ENCODE peak calls at places on chromosomes 7 and 10, in nine cellular contexts. R, S, G, T, X, N, J, C and B are unnamed samples. For H3K36me3, the result is how much of the 10 kb centered on the place peaks cover.

GRCh38 chr7:154769527-154769926 is 233.4 kb downstream of the PAXIP1 start:
- DNase-seq in R (no peak), S (no peak), G (no peak), T (no peak), X (no peak), N (no peak), J (no peak), C (no peak), B (no peak)

GRCh38 chr7:19327011-19327410 is 181.8 kb upstream of the FERD3L start:
- DNase-seq in R (no peak), S (no peak), G (peak), T (peak), X (no peak), N (no peak), J (peak), C (peak), B (no peak)

GRCh38 chr7:155297517-155298287 is at the start of gene INSIG1:
- DNase-seq in R (peak), S (peak), G (peak), T (peak), X (peak), N (no peak), J (peak), C (peak), B (peak)

GRCh38 chr7:112874909-112875308 is 84.7 kb upstream of the TMEM168 start:
- DNase-seq in R (no peak), S (no peak), G (no peak), T (peak), X (no peak), N (no peak), J (no peak), C (peak), B (no peak)

GRCh38 chr10:11300563-11300962 is 282.9 kb downstream of the CELF2 start:
- DNase-seq in R (no peak), S (no peak), G (no peak), T (no peak), X (no peak), N (no peak), J (no peak), C (no peak), B (no peak)

GRCh38 chr10:44334621-44335184 is 50.2 kb downstream of the CXCL12 start:
- DNase-seq in R (no peak), S (no peak), G (peak), T (peak), X (no peak), N (no peak), J (peak), C (peak), B (no peak)

GRCh38 chr10:14378387-14378960 is 47.8 kb upstream of the FRMD4A start:
- DNase-seq in R (no peak), S (no peak), G (no peak), T (no peak), X (no peak), N (no peak), J (no peak), C (no peak), B (no peak)

GRCh38 chr7:120583835-120584586 is 273.9 kb downstream of the TSPAN12 start:
- DNase-seq in R (no peak), S (no peak), G (peak), T (peak), X (no peak), N (peak), J (no peak), C (peak), B (no peak)

GRCh38 chr7:676246-676971 is 50.1 kb upstream of the DNAAF5 start:
- DNase-seq in R (no peak), S (no peak), G (no peak), T (no peak), X (no peak), N (no peak), J (no peak), C (no peak), B (no peak)

GRCh38 chr10:127527891-127528290 is 21.2 kb upstream of the NPS start:
- DNase-seq in R (no peak), S (no peak), G (no peak), T (no peak), X (no peak), N (no peak), J (no peak), C (no peak), B (no peak)

GRCh38 chr7:99244942-99245341 is 27.7 kb upstream of the MYH16 start:
- DNase-seq in R (no peak), S (no peak), G (peak), T (peak), X (no peak), N (no peak), J (peak), C (peak), B (no peak)

GRCh38 chr10:71708301-71708703 is 11.3 kb downstream of the C10orf105 start:
- DNase-seq in R (no peak), S (peak), G (no peak), T (peak), X (peak), N (no peak), J (peak), C (no peak), B (peak)

GRCh38 chr10:72276421-72277339 is 3.0 kb downstream of the DDIT4 start:
- DNase-seq in R (no peak), S (no peak), G (peak), T (peak), X (no peak), N (no peak), J (peak), C (no peak), B (peak)

GRCh38 chr7:132276986-132277716 is 299.1 kb downstream of the PLXNA4 start:
- DNase-seq in R (no peak), S (no peak), G (peak), T (peak), X (no peak), N (no peak), J (no peak), C (peak), B (no peak)

GRCh38 chr10:122490268-122490667 is 28.9 kb downstream of the HTRA1 start:
- DNase-seq in R (no peak), S (no peak), G (peak), T (peak), X (no peak), N (no peak), J (peak), C (peak), B (no peak)
- H3K9ac ChIP-seq in R (no peak), S (no peak), G (no peak), T (no peak), X (no peak), N (no peak), J (peak), C (no peak), B (no peak)

GRCh38 chr7:2110586-2111396 is 122.0 kb downstream of the MAD1L1 start:
- DNase-seq in R (no peak), S (no peak), G (peak), T (peak), X (no peak), N (no peak), J (no peak), C (peak), B (peak)

GRCh38 chr7:2109936-2110585 is 122.7 kb downstream of the MAD1L1 start:
- DNase-seq in R (no peak), S (no peak), G (peak), T (peak), X (no peak), N (peak), J (peak), C (peak), B (peak)

GRCh38 chr7:2114052-2114451 is 118.7 kb downstream of the MAD1L1 start:
- DNase-seq in R (no peak), S (no peak), G (peak), T (peak), X (no peak), N (no peak), J (peak), C (peak), B (no peak)

GRCh38 chr7:2111568-2111967 is 121.2 kb downstream of the MAD1L1 start:
- DNase-seq in R (no peak), S (no peak), G (no peak), T (no peak), X (no peak), N (no peak), J (no peak), C (no peak), B (no peak)

DNA sequence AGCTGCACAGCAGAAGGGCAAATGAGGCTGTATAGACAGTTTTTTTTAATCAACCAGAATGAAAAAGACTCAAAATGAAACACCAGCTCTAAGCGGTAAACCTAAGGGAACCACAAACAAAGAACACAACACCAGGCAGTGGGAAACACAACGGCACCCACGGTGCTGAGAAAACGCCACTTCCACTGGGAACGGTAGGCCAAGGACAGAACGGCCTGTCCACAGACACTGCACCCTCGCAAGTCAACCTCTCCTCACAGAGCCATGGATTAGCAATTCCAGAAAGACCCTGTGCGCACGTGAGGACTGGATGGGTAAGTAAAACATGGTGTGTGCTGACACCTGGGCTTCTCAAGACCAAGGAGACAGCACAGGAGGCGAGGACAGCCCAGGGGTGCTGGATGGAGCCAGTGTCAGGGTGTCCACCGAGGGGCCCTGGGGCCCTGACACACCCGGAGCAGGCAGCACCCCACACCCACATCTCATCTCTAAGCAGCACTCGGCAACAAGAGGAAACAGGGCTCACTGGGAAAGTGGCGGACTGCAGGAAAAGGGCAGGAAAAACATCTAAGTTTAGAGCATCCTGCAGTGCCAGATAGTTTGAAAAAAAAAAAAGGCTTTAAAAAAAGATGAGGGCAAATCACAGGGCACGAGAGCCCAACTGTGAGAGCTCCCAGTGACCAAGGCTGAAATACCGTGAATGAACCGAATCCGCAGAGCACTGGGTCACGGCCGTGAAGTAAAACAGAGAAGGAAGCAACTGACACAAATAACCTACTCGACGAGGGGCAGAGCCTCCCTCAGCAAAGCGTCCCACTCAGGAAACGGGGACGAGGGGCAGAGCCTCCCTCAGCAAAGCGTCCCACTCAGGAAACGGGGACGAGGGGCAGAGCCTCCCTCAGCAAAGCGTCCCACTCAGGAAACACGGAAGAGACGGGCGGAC is 120.2 kb downstream of the MAD1L1 start:
- DNase-seq in R (no peak), S (no peak), G (no peak), T (no peak), X (no peak), N (no peak), J (no peak), C (no peak), B (no peak)
- H3K4me3 ChIP-seq in R (no peak), S (no peak), G (no peak), T (no peak), X (no peak), N (no peak), J (no peak), C (no peak), B (no peak)

GRCh38 chr10:80159166-80159888 is 26.8 kb downstream of the PLAC9 start:
- DNase-seq in R (no peak), S (no peak), G (no peak), T (no peak), X (no peak), N (no peak), J (no peak), C (no peak), B (no peak)

GRCh38 chr10:80157561-80157960 is 25.0 kb downstream of the PLAC9 start:
- DNase-seq in R (no peak), S (no peak), G (no peak), T (no peak), X (no peak), N (no peak), J (no peak), C (no peak), B (no peak)

GRCh38 chr10:80158598-80159127 is 26.1 kb downstream of the PLAC9 start:
- DNase-seq in R (peak), S (no peak), G (peak), T (peak), X (no peak), N (peak), J (peak), C (peak), B (peak)

GRCh38 chr10:80156216-80156615 is 23.7 kb downstream of the PLAC9 start:
- DNase-seq in R (no peak), S (no peak), G (no peak), T (peak), X (no peak), N (no peak), J (peak), C (peak), B (no peak)

GRCh38 chr10:80158126-80158525 is 25.6 kb downstream of the PLAC9 start:
- DNase-seq in R (no peak), S (no peak), G (no peak), T (no peak), X (no peak), N (no peak), J (no peak), C (no peak), B (no peak)
- H3K36me3 ChIP-seq in R (under half), S (under half), G (half or more), T (half or more), X (under half), N (under half), J (half or more), C (under half), B (under half)

GRCh38 chr10:45569471-45569870 is 103.1 kb downstream of the ZFAND4 start:
- DNase-seq in R (no peak), S (no peak), G (no peak), T (no peak), X (no peak), N (no peak), J (no peak), C (no peak), B (no peak)
- H3K9ac ChIP-seq in R (no peak), S (no peak), G (no peak), T (no peak), X (no peak), N (no peak), J (no peak), C (no peak), B (no peak)

GRCh38 chr7:150937848-150938561 is 40.1 kb downstream of the KCNH2 start:
- DNase-seq in R (no peak), S (no peak), G (peak), T (peak), X (no peak), N (no peak), J (no peak), C (peak), B (no peak)

GRCh38 chr7:150940446-150941102 is 37.5 kb downstream of the KCNH2 start:
- DNase-seq in R (no peak), S (no peak), G (no peak), T (no peak), X (no peak), N (no peak), J (no peak), C (no peak), B (no peak)

GRCh38 chr7:150939052-150939810 is 38.9 kb downstream of the KCNH2 start:
- DNase-seq in R (no peak), S (no peak), G (no peak), T (no peak), X (no peak), N (no peak), J (no peak), C (no peak), B (no peak)

GRCh38 chr7:150936018-150936417 is 42.1 kb downstream of the KCNH2 start:
- DNase-seq in R (no peak), S (no peak), G (no peak), T (no peak), X (no peak), N (no peak), J (no peak), C (no peak), B (no peak)

DNA sequence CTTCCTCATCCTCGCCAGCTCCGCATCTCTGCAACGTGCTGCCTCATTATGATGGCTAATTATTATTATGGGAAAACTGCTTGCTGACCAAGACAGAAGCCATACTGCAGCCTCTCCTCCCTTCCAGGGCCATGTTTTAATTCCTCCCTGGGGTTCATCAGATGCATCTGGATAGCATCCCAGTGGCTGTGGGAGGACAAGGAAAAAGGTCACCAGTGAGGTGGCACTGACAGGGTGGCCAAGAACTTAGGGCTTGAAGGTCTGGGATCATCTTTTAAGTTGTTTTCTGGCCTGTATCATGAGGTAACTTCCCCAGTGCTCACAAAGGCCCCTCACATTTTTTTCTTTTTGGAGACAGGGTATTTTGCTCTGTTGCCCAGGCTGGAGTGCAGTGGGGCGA is 39.6 kb downstream of the KCNH2 start:
- DNase-seq in R (no peak), S (no peak), G (no peak), T (no peak), X (no peak), N (no peak), J (no peak), C (no peak), B (no peak)
- H3K4me3 ChIP-seq in R (peak), S (no peak), G (no peak), T (no peak), X (no peak), N (no peak), J (no peak), C (no peak), B (no peak)